ENCODE peak calls at places on chromosomes 16 and 17, in seven cellular contexts. V is GM12878, C is K562, U is H1, I is HCT116, E is HepG2, O is endothelial cell of umbilical vein. F is an unnamed sample.

GRCh38 chr16:62050793-62051192 is 14.6 kb upstream of the CDH8 start:
- DNase-seq in V (no peak), C (no peak), U (no peak), I (no peak), E (no peak), O (no peak), F (no peak)

GRCh38 chr16:85888405-85889331 is 10.3 kb upstream of the IRF8 start:
- DNase-seq in V (peak; percentile 89), C (no peak), U (no peak), I (no peak), E (peak; percentile 33), O (peak; percentile 88), F (no peak)

GRCh38 chr17:66982011-66982508 is 17.6 kb downstream of the CACNG4 start:
- DNase-seq in V (no peak), C (no peak), U (no peak), I (no peak), E (no peak), O (no peak), F (no peak)

GRCh38 chr17:13702266-13702665 is 100.5 kb upstream of the HS3ST3A1 start:
- DNase-seq in V (no peak), C (no peak), U (no peak), I (no peak), E (no peak), O (no peak), F (no peak)

GRCh38 chr17:18039535-18040286 is 503 bp downstream of the GID4 start:
- DNase-seq in V (no peak), C (peak; percentile 44), U (no peak), I (no peak), E (no peak), O (peak; percentile 17), F (no peak)

GRCh38 chr16:25269879-25270278 is 12.2 kb upstream of the ZKSCAN2 start:
- DNase-seq in V (no peak), C (peak; percentile 21), U (no peak), I (no peak), E (no peak), O (no peak), F (no peak)

GRCh38 chr17:83089322-83090156 is 10.1 kb downstream of the METRNL start:
- DNase-seq in V (no peak), C (no peak), U (no peak), I (no peak), E (no peak), O (no peak), F (no peak)

GRCh38 chr17:48618366-48618896 is 3.3 kb upstream of the HOXB8 start:
- DNase-seq in V (no peak), C (peak; percentile 92), U (no peak), I (peak; percentile 74), E (peak; percentile 67), O (peak; percentile 83), F (no peak)

GRCh38 chr17:17892009-17892408 is 55.2 kb upstream of the SREBF1 start:
- DNase-seq in V (no peak), C (no peak), U (no peak), I (no peak), E (no peak), O (no peak), F (no peak)

GRCh38 chr17:65366102-65366844 is 195.2 kb downstream of the AXIN2 start:
- DNase-seq in V (no peak), C (no peak), U (no peak), I (no peak), E (no peak), O (no peak), F (no peak)

GRCh38 chr16:85586360-85587145 is 26.6 kb upstream of the GSE1 start:
- DNase-seq in V (no peak), C (no peak), U (no peak), I (no peak), E (no peak), O (no peak), F (no peak)

GRCh38 chr17:78736526-78737079 is 45.5 kb downstream of the CYTH1 start:
- DNase-seq in V (no peak), C (peak; percentile 71), U (no peak), I (peak; percentile 90), E (no peak), O (peak; percentile 79), F (no peak)

GRCh38 chr17:78737332-78737731 is 44.7 kb downstream of the CYTH1 start:
- DNase-seq in V (no peak), C (peak; percentile 54), U (no peak), I (no peak), E (no peak), O (peak; percentile 62), F (no peak)

GRCh38 chr17:78738245-78738644 is 43.8 kb downstream of the CYTH1 start:
- DNase-seq in V (no peak), C (no peak), U (no peak), I (no peak), E (no peak), O (no peak), F (no peak)

GRCh38 chr17:78734841-78735641 is 47.0 kb downstream of the CYTH1 start:
- DNase-seq in V (no peak), C (peak; percentile 33), U (no peak), I (no peak), E (peak; percentile 52), O (no peak), F (no peak)

GRCh38 chr17:78735832-78736525 is 46.1 kb downstream of the CYTH1 start:
- DNase-seq in V (no peak), C (peak; percentile 56), U (no peak), I (no peak), E (peak; percentile 50), O (peak; percentile 61), F (no peak)
- H3K4me3 ChIP-seq in V (peak overlapping the region; percentile 84), C (peak overlapping the region; percentile 37), U (no peak overlapping the region), I (peak overlapping the region; percentile 67), E (no peak overlapping the region), O (peak overlapping the region; percentile 47), F (peak overlapping the region; percentile 8)

GRCh38 chr17:15493031-15493750 is 25.8 kb upstream of the CDRT4 start:
- DNase-seq in V (no peak), C (peak; percentile 23), U (no peak), I (no peak), E (no peak), O (no peak), F (no peak)

GRCh38 chr17:15494821-15495220 is 27.4 kb upstream of the CDRT4 start:
- DNase-seq in V (no peak), C (no peak), U (no peak), I (no peak), E (no peak), O (no peak), F (no peak)

GRCh38 chr17:15498107-15498506 is 30.7 kb upstream of the CDRT4 start:
- DNase-seq in V (no peak), C (peak; percentile 55), U (no peak), I (no peak), E (no peak), O (no peak), F (no peak)

GRCh38 chr17:15501282-15501681 is 33.9 kb upstream of the CDRT4 start:
- DNase-seq in V (no peak), C (no peak), U (no peak), I (no peak), E (no peak), O (no peak), F (no peak)

DNA sequence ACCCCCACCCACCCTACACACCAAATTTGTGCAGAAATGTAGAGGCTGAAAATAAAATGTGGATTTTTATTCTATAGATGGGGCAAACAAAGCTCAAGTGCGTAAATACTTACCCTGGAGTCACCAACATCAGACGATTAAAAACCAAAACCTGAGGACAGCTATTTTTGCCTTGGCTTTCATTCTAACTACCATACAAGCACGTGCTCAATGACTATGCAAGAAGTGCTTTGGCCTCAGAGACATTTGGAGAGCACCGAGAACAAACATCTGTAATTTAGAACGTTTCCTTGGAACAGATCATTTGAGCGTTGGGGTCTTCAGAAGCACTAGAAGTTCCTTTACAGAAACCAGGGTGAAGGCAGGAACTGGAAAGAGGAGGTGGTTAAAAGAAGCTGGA is 29.3 kb upstream of the CDRT4 start:
- DNase-seq in V (no peak), C (peak; percentile 11), U (no peak), I (no peak), E (no peak), O (no peak), F (no peak)
- H3K9ac ChIP-seq in V (no peak overlapping the region), C (no peak overlapping the region), U (no peak overlapping the region), I (no peak overlapping the region), E (no peak overlapping the region), O (no peak overlapping the region), F (no peak overlapping the region)

GRCh38 chr17:40129498-40129897 is 7.7 kb downstream of the MSL1 start:
- DNase-seq in V (no peak), C (no peak), U (no peak), I (no peak), E (no peak), O (no peak), F (no peak)

GRCh38 chr17:40134184-40134583 is 6.2 kb upstream of the CASC3 start:
- DNase-seq in V (no peak), C (no peak), U (no peak), I (no peak), E (no peak), O (peak; percentile 47), F (no peak)

GRCh38 chr17:40124279-40125141 is 2.7 kb downstream of the MSL1 start:
- DNase-seq in V (no peak), C (peak; percentile 41), U (no peak), I (no peak), E (no peak), O (peak; percentile 34), F (no peak)

DNA sequence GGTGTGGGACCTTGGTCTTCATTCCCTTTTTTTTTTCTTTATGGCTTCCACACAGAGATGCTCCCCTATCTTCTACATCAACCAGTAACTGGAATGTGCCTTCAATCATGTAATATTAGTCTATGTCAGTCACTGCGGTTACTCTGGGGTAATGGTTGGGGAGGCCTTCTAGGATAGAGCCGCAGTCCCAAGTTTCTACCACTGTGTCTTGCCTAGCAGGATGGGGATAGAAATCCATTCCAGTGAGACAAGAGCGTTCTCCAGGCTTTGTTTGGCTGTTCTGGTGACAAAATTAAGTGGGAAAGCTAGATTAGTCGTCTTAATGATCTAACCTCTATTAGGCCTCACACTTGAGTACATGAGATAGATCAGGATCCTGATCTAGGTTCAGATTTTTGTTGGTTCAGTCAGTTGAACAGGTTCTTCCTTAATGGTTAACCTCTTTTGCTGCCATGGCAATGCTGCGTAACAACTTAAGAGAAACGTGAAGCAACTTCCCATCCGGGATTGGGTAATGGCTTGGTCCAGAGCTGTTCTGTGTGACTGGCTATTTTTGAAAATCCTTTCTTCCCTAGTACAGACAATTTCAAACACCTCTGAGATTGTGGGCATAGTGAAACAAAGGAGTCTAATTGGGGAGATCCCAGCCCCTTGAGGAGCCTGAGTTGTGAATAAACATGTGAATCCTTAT is 8.7 kb downstream of the MSL1 start:
- DNase-seq in V (no peak), C (no peak), U (no peak), I (no peak), E (no peak), O (no peak), F (no peak)
- TF ChIP-seq POLR2AphosphoS5 in V (no peak), C (no peak), U (no peak), I (no peak), E (no peak), O (no peak), F (no peak)

DNA sequence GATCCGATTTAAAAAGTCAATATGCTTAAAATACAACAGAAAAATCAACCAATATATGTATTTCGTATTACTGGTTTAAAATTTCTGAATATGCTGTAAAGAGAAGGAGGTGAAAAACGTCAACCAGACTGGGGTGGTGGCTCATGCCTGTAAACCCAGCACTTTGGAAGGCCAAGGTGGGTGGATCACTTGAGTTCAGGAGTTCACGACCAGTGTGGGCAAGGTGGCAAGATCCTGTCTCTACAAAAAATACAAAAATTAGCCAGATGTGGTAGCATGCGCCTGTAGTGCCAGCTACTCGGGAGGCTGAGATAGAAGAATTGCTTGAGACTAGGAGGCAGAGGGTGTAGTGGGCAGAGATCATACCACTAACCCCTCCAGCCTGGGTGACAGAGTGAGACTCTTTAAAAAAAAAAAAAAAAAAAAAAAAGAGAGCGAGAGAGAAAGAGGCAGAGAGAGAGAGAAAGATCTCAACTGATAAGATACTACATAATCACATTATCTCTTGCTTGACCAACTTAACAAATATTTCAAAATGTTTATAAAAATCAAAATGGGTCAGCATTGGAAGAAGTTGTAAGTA is 46.0 kb downstream of the KANSL1 start:
- DNase-seq in V (no peak), C (no peak), U (no peak), I (no peak), E (no peak), O (no peak), F (no peak)
- H3K4me3 ChIP-seq in V (peak overlapping the region; percentile 17), C (no peak overlapping the region), U (no peak overlapping the region), I (no peak overlapping the region), E (no peak overlapping the region), O (no peak overlapping the region), F (no peak overlapping the region)